ENCODE peak calls at places on chromosomes 7 and 10, in ten cellular contexts. F is adipocyte; J is NCI-H1930; M is 8988T; H is amniotic stem cell; N is HT1080; Q is transverse colon; C is stimulated activated naive B cell treated with anti-CD40 and anti-IgM and Interleukin-4, amounts not matched to agents 10 μg/mL and 1 μg/mL and 100 μg/mL, for 72 hours; L is GM12865; G is NCI-H1436. O is an unnamed sample.

GRCh38 chr7:91082854-91083495 is 181.3 kb upstream of the FZD1 start:
- DNase-seq in F (peak), J (no peak), M (no peak), H (no peak), N (peak), Q (no peak), C (no peak), L (peak), G (peak), O (peak)

GRCh38 chr7:22587322-22587721 is 87.3 kb upstream of the STEAP1B start:
- DNase-seq in F (no peak), J (no peak), M (no peak), H (no peak), N (no peak), Q (no peak), C (no peak), L (peak), G (no peak), O (peak)

GRCh38 chr7:127986581-127987461 is 44.4 kb downstream of the LRRC4 start:
- DNase-seq in F (no peak), J (no peak), M (no peak), H (no peak), N (no peak), Q (no peak), C (no peak), L (no peak), G (no peak), O (no peak)

GRCh38 chr10:91536101-91536500 is 96.8 kb downstream of the PPP1R3C start:
- DNase-seq in F (peak), J (no peak), M (no peak), H (no peak), N (no peak), Q (no peak), C (no peak), L (no peak), G (no peak), O (peak)

GRCh38 chr7:93228302-93228701 is 2.0 kb upstream of the HEPACAM2 start:
- DNase-seq in F (peak), J (peak), M (no peak), H (peak), N (peak), Q (no peak), C (no peak), L (peak), G (peak), O (peak)

GRCh38 chr10:105023706-105024105 is 382.6 kb downstream of the SORCS3 start:
- DNase-seq in F (no peak), J (no peak), M (no peak), H (no peak), N (peak), Q (no peak), C (no peak), L (no peak), G (no peak), O (no peak)

GRCh38 chr7:1664711-1665591 is 5.1 kb upstream of the ELFN1 start:
- DNase-seq in F (peak), J (peak), M (peak), H (peak), N (peak), Q (peak), C (no peak), L (peak), G (peak), O (peak)

GRCh38 chr7:1359681-1360485 is 99.4 kb downstream of the MICALL2 start:
- DNase-seq in F (no peak), J (no peak), M (no peak), H (no peak), N (no peak), Q (no peak), C (no peak), L (no peak), G (no peak), O (no peak)

GRCh38 chr7:80155374-80155773 is 20.7 kb downstream of the GNAI1 start:
- DNase-seq in F (no peak), J (no peak), M (no peak), H (no peak), N (no peak), Q (no peak), C (no peak), L (no peak), G (no peak), O (no peak)

GRCh38 chr10:132117146-132117545 is 51.4 kb downstream of the JAKMIP3 start:
- DNase-seq in F (no peak), J (no peak), M (no peak), H (no peak), N (no peak), Q (no peak), C (no peak), L (no peak), G (no peak), O (no peak)

GRCh38 chr10:63707254-63707910 is 186.2 kb downstream of the REEP3 start:
- DNase-seq in F (peak), J (no peak), M (no peak), H (peak), N (peak), Q (no peak), C (peak), L (peak), G (peak), O (peak)

GRCh38 chr7:1843271-1843861 is 173.3 kb downstream of the ELFN1 start:
- DNase-seq in F (peak), J (no peak), M (no peak), H (peak), N (no peak), Q (no peak), C (no peak), L (no peak), G (no peak), O (no peak)

GRCh38 chr7:44867073-44867990 is 18.0 kb downstream of the PURB start:
- DNase-seq in F (peak), J (no peak), M (no peak), H (peak), N (peak), Q (no peak), C (no peak), L (no peak), G (no peak), O (peak)

GRCh38 chr7:94088560-94088959 is 84.4 kb upstream of the BET1 start:
- DNase-seq in F (peak), J (no peak), M (no peak), H (no peak), N (peak), Q (no peak), C (no peak), L (no peak), G (no peak), O (peak)

O was measured in AG20443.